ENCODE peak calls at places on chromosome 4, in eight cellular contexts. I is AG20443; V is stimulated activated CD8-positive, alpha-beta memory T cell treated with anti-CD3 and anti-CD28 coated beads, Interleukin-4, amount 100 ng/mL, for 1 hour; N is left kidney; H is EL; M is GM12891; J is mesothelial cell of epicardium; Z is COR-L47. E is an unnamed sample.

GRCh38 chr4:77432702-77433101 is 172.9 kb upstream of the CXCL13 start:
- DNase-seq in V (no peak), H (no peak), J (no peak), Z (no peak), I (no peak), M (no peak), N (no peak), E (no peak)

GRCh38 chr4:153611679-153612078 is 72.4 kb upstream of the TLR2 start:
- DNase-seq in J (no peak), I (no peak), V (no peak), M (no peak), N (no peak), Z (no peak), H (peak; percentile 69), E (no peak)

GRCh38 chr4:164169591-164169990 is 584.3 kb upstream of the SMIM31 start:
- DNase-seq in V (no peak), Z (no peak), N (no peak), M (no peak), H (no peak), J (no peak), I (no peak), E (no peak)

GRCh38 chr4:152973614-152974200 is 37.6 kb downstream of the FHDC1 start:
- DNase-seq in N (no peak), I (no peak), V (no peak), M (no peak), Z (no peak), H (no peak), J (no peak), E (no peak)

GRCh38 chr4:72312032-72312650 is 256.9 kb downstream of the ADAMTS3 start:
- DNase-seq in Z (peak; percentile 15), M (no peak), I (peak; percentile 85), N (no peak), V (no peak), H (peak; percentile 85), J (no peak), E (no peak)

GRCh38 chr4:22471999-22472434 is 43.8 kb downstream of the ADGRA3 start:
- DNase-seq in J (no peak), N (no peak), V (no peak), Z (no peak), H (no peak), M (no peak), I (no peak), E (no peak)

GRCh38 chr4:71052034-71052433 is 58.6 kb downstream of the DCK start:
- DNase-seq in I (no peak), Z (no peak), M (no peak), J (no peak), N (no peak), H (no peak), V (no peak), E (no peak)

GRCh38 chr4:36439556-36439955 is 158.1 kb downstream of the DTHD1 start:
- DNase-seq in I (no peak), Z (no peak), N (no peak), M (no peak), V (no peak), H (no peak), J (no peak), E (no peak)

GRCh38 chr4:37586194-37586593 is 100.0 kb downstream of the RELL1 start:
- DNase-seq in Z (no peak), V (no peak), H (no peak), J (no peak), I (no peak), N (no peak), M (no peak), E (no peak)

GRCh38 chr4:1406416-1406945 is at the start of gene NKX1-1:
- DNase-seq in N (no peak), J (no peak), I (peak; percentile 17), V (no peak), H (no peak), M (no peak), Z (no peak), E (no peak)

GRCh38 chr4:7016512-7016911 is 26.7 kb upstream of the TADA2B start:
- DNase-seq in N (no peak), V (no peak), M (no peak), I (no peak), H (no peak), Z (no peak), J (no peak), E (no peak)

GRCh38 chr4:153684182-153685073 is at the start of gene TLR2:
- DNase-seq in V (peak; percentile 26), N (peak; percentile 83), M (peak; percentile 64), H (no peak), Z (no peak), I (peak; percentile 63), J (peak; percentile 27), E (peak; percentile 29)

GRCh38 chr4:167906851-167907250 is 185.5 kb upstream of the ANXA10 start:
- DNase-seq in Z (no peak), N (no peak), J (no peak), M (no peak), V (no peak), I (no peak), H (peak; percentile 27), E (no peak)

GRCh38 chr4:173277340-173277739 is 56.8 kb downstream of the HMGB2 start:
- DNase-seq in J (no peak), H (no peak), M (no peak), V (no peak), I (no peak), N (no peak), Z (no peak), E (no peak)

GRCh38 chr4:25993564-25994185 is 79.7 kb downstream of the SMIM20 start:
- DNase-seq in J (no peak), N (peak; percentile 36), I (peak; percentile 24), H (peak; percentile 20), Z (peak; percentile 3), V (no peak), M (peak; percentile 22), E (peak; percentile 30)

GRCh38 chr4:95580226-95580625 is 31.5 kb upstream of the UNC5C start:
- DNase-seq in Z (no peak), H (no peak), N (no peak), M (no peak), J (no peak), I (no peak), V (no peak), E (no peak)

GRCh38 chr4:150385606-150386005 is 196.3 kb upstream of the MAB21L2 start:
- DNase-seq in I (peak; percentile 88), J (no peak), H (peak; percentile 86), N (peak; percentile 8), Z (no peak), V (no peak), M (no peak), E (no peak)

GRCh38 chr4:88706574-88706973 is 8.9 kb upstream of the NAP1L5 start:
- DNase-seq in N (peak; percentile 78), Z (peak; percentile 39), V (no peak), H (peak; percentile 55), I (peak; percentile 71), J (no peak), M (no peak), E (no peak)

GRCh38 chr4:54277691-54278090 is 48.6 kb downstream of the PDGFRA start:
- DNase-seq in M (peak; percentile 11), N (no peak), Z (no peak), V (no peak), H (peak; percentile 65), J (no peak), I (peak; percentile 48), E (no peak)

E was measured in GM12892.